ENCODE peak calls at places on chromosomes 2 and 18, in nine cellular contexts. N, R, X, A, U, G, M, Z and H are unnamed samples.
A peak's percentile ranks its signal among the peaks of the same experiment; 100 is the strongest.

GRCh38 chr2:107635883-107636282 is 190.8 kb upstream of the RGPD4 start:
- DNase-seq in N (no peak), R (no peak), X (no peak), A (peak; percentile 91), U (peak; percentile 86), G (peak; percentile 70), M (peak; percentile 7), Z (no peak), H (peak; percentile 64)

GRCh38 chr18:8747440-8747937 is 42.1 kb downstream of the MTCL1 start:
- DNase-seq in N (no peak), R (no peak), X (no peak), A (peak; percentile 62), U (peak; percentile 93), G (peak; percentile 93), M (peak; percentile 84), Z (no peak), H (peak; percentile 94)

GRCh38 chr2:191922736-191923651 is 76.1 kb upstream of the CAVIN2 start:
- DNase-seq in N (no peak), R (no peak), X (no peak), A (no peak), U (no peak), G (no peak), M (no peak), Z (no peak), H (no peak)

GRCh38 chr2:9753665-9754531 is 89.4 kb upstream of the TAF1B start:
- DNase-seq in N (no peak), R (no peak), X (no peak), A (peak; percentile 79), U (no peak), G (no peak), M (no peak), Z (peak; percentile 70), H (no peak)

GRCh38 chr2:44477657-44478414 is 116.1 kb downstream of the CAMKMT start:
- DNase-seq in N (no peak), R (no peak), X (no peak), A (no peak), U (no peak), G (no peak), M (no peak), Z (no peak), H (no peak)

GRCh38 chr2:130806370-130806769 is 30.3 kb upstream of the ARHGEF4 start:
- DNase-seq in N (no peak), R (no peak), X (no peak), A (no peak), U (no peak), G (no peak), M (no peak), Z (no peak), H (no peak)

GRCh38 chr2:60377825-60378224 is 175.6 kb downstream of the BCL11A start:
- DNase-seq in N (no peak), R (no peak), X (no peak), A (no peak), U (no peak), G (no peak), M (no peak), Z (no peak), H (no peak)

GRCh38 chr2:67436221-67436620 is 39.1 kb downstream of the ETAA1 start:
- DNase-seq in N (no peak), R (no peak), X (no peak), A (no peak), U (no peak), G (no peak), M (peak; percentile 17), Z (no peak), H (no peak)

GRCh38 chr2:62801814-62802524 is 96.5 kb downstream of the EHBP1 start:
- DNase-seq in N (peak; percentile 13), R (no peak), X (no peak), A (no peak), U (no peak), G (no peak), M (no peak), Z (no peak), H (peak; percentile 14)

GRCh38 chr2:196171946-196172345 is 568 bp upstream of the STK17B start:
- DNase-seq in N (no peak), R (no peak), X (no peak), A (no peak), U (peak; percentile 31), G (no peak), M (no peak), Z (no peak), H (no peak)

GRCh38 chr18:58977223-58977622 is 112.5 kb downstream of the ZNF532 start:
- DNase-seq in N (no peak), R (no peak), X (no peak), A (peak; percentile 20), U (no peak), G (no peak), M (no peak), Z (no peak), H (peak; percentile 67)

GRCh38 chr2:8316356-8316755 is 365.5 kb upstream of the ID2 start:
- DNase-seq in N (no peak), R (no peak), X (no peak), A (no peak), U (no peak), G (no peak), M (no peak), Z (no peak), H (no peak)

GRCh38 chr2:126634273-126634861 is 21.6 kb upstream of the GYPC start:
- DNase-seq in N (peak; percentile 48), R (no peak), X (no peak), A (no peak), U (no peak), G (no peak), M (no peak), Z (no peak), H (peak; percentile 29)

GRCh38 chr18:77004555-77005380 is 127.8 kb downstream of the MBP start:
- DNase-seq in N (no peak), R (no peak), X (peak; percentile 43), A (no peak), U (no peak), G (no peak), M (no peak), Z (no peak), H (no peak)

GRCh38 chr18:11671156-11671555 is 17.9 kb upstream of the GNAL start:
- DNase-seq in N (no peak), R (no peak), X (no peak), A (no peak), U (no peak), G (no peak), M (no peak), Z (no peak), H (no peak)

GRCh38 chr2:50006327-50006726 is 852.0 kb upstream of the FSHR start:
- DNase-seq in N (no peak), R (no peak), X (no peak), A (no peak), U (no peak), G (no peak), M (no peak), Z (no peak), H (no peak)

GRCh38 chr2:37281916-37282315 is 42.7 kb downstream of the PRKD3 start:
- DNase-seq in N (no peak), R (no peak), X (no peak), A (no peak), U (no peak), G (no peak), M (no peak), Z (no peak), H (no peak)
- TF ChIP-seq CTCF in N (no peak), R (no peak), X (no peak), A (peak; percentile 9), U (peak; percentile 3), G (no peak), M (no peak), Z (no peak), H (no peak)

GRCh38 chr2:206433201-206433600 is 10.1 kb upstream of the ADAM23 start:
- DNase-seq in N (no peak), R (no peak), X (no peak), A (no peak), U (no peak), G (no peak), M (no peak), Z (no peak), H (no peak)

GRCh38 chr2:206431439-206431838 is 11.9 kb upstream of the ADAM23 start:
- DNase-seq in N (no peak), R (no peak), X (no peak), A (no peak), U (no peak), G (no peak), M (no peak), Z (no peak), H (no peak)

GRCh38 chr2:206432432-206433082 is 10.8 kb upstream of the ADAM23 start:
- DNase-seq in N (no peak), R (no peak), X (no peak), A (no peak), U (no peak), G (no peak), M (no peak), Z (no peak), H (no peak)

GRCh38 chr2:206435738-206436137 is 7.6 kb upstream of the ADAM23 start:
- DNase-seq in N (peak; percentile 23), R (no peak), X (no peak), A (no peak), U (no peak), G (no peak), M (no peak), Z (no peak), H (peak; percentile 35)

GRCh38 chr2:206433686-206434085 is 9.6 kb upstream of the ADAM23 start:
- DNase-seq in N (no peak), R (no peak), X (no peak), A (no peak), U (no peak), G (no peak), M (no peak), Z (no peak), H (no peak)
- H3K4me3 ChIP-seq in N (no peak overlapping the region), R (no peak overlapping the region), X (no peak overlapping the region), A (no peak overlapping the region), U (no peak overlapping the region), G (no peak overlapping the region), M (no peak overlapping the region), Z (no peak overlapping the region), H (no peak overlapping the region)

DNA sequence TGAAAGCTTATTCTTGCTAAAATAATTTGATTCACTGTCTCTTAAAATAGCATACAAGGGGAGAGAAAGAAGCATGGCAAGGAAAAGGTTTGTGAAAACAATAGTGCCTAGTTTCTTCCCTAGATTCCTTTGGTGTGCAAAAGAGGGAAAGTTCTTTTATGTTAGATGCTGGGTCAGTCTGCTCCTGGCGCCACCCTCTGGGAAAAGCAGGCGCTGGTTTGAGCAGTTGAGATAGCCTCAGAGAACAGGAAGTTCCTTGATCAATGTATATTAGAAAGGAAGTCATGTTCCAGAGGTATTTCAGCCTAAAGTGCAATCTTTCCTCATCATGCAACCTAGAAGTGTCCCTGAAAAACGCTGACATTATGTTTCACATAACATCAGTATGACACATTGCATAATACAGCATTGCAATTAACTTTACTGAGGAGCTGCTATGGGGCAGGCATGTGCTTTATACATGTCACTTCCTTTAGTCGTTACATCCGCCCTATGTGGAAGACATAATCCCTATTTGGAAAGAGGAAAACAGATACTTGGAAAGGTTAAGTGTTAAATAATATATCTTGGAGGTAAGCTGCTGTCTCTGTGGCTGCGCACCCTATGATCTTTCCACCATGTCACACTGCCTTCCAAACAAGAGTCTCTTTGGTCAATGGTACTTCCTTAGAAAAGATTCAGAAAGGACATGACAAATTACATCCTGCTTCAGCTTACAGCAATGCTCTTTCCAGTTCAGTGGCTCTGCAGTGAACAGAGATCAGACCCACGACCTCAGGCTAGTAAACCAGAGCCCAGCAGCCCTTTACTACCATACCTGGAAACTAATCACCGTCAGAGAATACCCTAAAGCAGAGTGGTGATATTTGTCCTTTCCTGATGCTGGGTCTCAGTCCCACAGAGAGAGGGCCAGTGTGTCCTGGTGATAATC is 369.7 kb downstream of the RAD51AP2 start:
- DNase-seq in N (peak; percentile 63), R (no peak), X (peak; percentile 43), A (peak; percentile 26), U (peak; percentile 26), G (peak; percentile 18), M (no peak), Z (peak; percentile 35), H (peak; percentile 6)
- TF ChIP-seq CTCF in N (peak; percentile 69), R (no peak), X (peak; percentile 47), A (peak; percentile 49), U (peak; percentile 74), G (peak; percentile 88), M (no peak), Z (no peak), H (peak; percentile 31)

GRCh38 chr18:35525795-35526475 is 28.2 kb upstream of the INO80C start:
- DNase-seq in N (no peak), R (peak; percentile 30), X (peak; percentile 52), A (no peak), U (no peak), G (no peak), M (no peak), Z (no peak), H (no peak)
- H3K4me3 ChIP-seq in N (no peak overlapping the region), R (no peak overlapping the region), X (no peak overlapping the region), A (no peak overlapping the region), U (no peak overlapping the region), G (no peak overlapping the region), M (no peak overlapping the region), Z (no peak overlapping the region), H (peak overlapping the region; percentile 21)